ENCODE peak calls at places on chromosomes 2 and 18, in nine cellular contexts. H is RKO; U is NCI-H1092 treated with DMSO at 0.1 percent for 48 hours; Z is AG04450; V is DMS153; P is Right ventricle myocardium inferior; C is GM12865; G is ELF-1; K is stimulated activated CD4-positive, alpha-beta T cell treated with anti-CD3 and anti-CD28 coated beads, Interleukin-1b, Interleukin-23, amount 100 ng/mL, for 24 hours. T is an unnamed sample.

GRCh38 chr2:154132827-154133226 is 261.1 kb downstream of the GALNT13 start:
- DNase-seq in K (no peak), Z (no peak), G (no peak), C (no peak), H (no peak), U (no peak), V (no peak), P (no peak), T (no peak)

GRCh38 chr2:161165811-161166210 is 5.6 kb downstream of the TANK start:
- DNase-seq in C (peak; percentile 74), U (no peak), G (no peak), H (no peak), Z (no peak), V (no peak), K (no peak), P (no peak), T (no peak)

GRCh38 chr2:218465987-218466633 is 47.2 kb downstream of the VIL1 start:
- DNase-seq in U (no peak), G (no peak), C (peak; percentile 9), V (no peak), K (no peak), P (no peak), Z (no peak), H (peak; percentile 21), T (no peak)

GRCh38 chr2:231201475-231201814 is 3.0 kb downstream of the ARMC9 start:
- DNase-seq in G (peak; percentile 47), C (no peak), U (no peak), Z (no peak), K (no peak), H (no peak), P (no peak), V (no peak), T (no peak)

GRCh38 chr2:174846941-174847938 is 83.0 kb upstream of the CHRNA1 start:
- DNase-seq in G (peak; percentile 33), K (no peak), V (no peak), P (no peak), C (no peak), H (peak; percentile 49), U (no peak), Z (peak; percentile 78), T (no peak)

GRCh38 chr2:26767894-26768487 is 3.9 kb downstream of the SLC35F6 start:
- DNase-seq in U (peak; percentile 34), P (no peak), V (no peak), G (no peak), H (no peak), K (no peak), C (no peak), Z (no peak), T (no peak)

GRCh38 chr2:121076885-121077549 is 208.0 kb downstream of the TFCP2L1 start:
- DNase-seq in K (peak; percentile 54), H (peak; percentile 66), U (no peak), Z (no peak), V (no peak), G (peak; percentile 94), C (peak; percentile 62), P (peak; percentile 90), T (no peak)

GRCh38 chr2:158845869-158846268 is 50.8 kb downstream of the DAPL1 start:
- DNase-seq in C (no peak), H (no peak), G (peak; percentile 45), U (peak; percentile 60), V (peak; percentile 80), Z (no peak), K (no peak), P (no peak), T (no peak)

GRCh38 chr2:100818003-100818605 is 1.8 kb upstream of the NPAS2 start:
- DNase-seq in Z (no peak), K (no peak), V (no peak), U (no peak), C (no peak), P (no peak), G (no peak), H (no peak), T (no peak)

GRCh38 chr2:5459041-5459440 is 233.1 kb upstream of the SOX11 start:
- DNase-seq in H (no peak), U (no peak), V (no peak), C (no peak), K (no peak), Z (no peak), P (no peak), G (no peak), T (no peak)

GRCh38 chr18:57953883-57954282 is 90.1 kb upstream of the NEDD4L start:
- DNase-seq in H (no peak), V (no peak), P (no peak), C (no peak), G (no peak), U (no peak), K (no peak), Z (no peak), T (no peak)

GRCh38 chr2:189050110-189050712 is 76.0 kb downstream of the COL3A1 start:
- DNase-seq in C (no peak), V (no peak), K (no peak), G (no peak), P (no peak), Z (no peak), U (no peak), H (no peak), T (no peak)

GRCh38 chr2:15732341-15733077 is 140.8 kb downstream of the DDX1 start:
- DNase-seq in C (peak; percentile 76), H (no peak), P (no peak), Z (no peak), V (no peak), G (no peak), K (no peak), U (no peak), T (no peak)

GRCh38 chr2:227759411-227760113 is 13.9 kb downstream of the SCYGR8 start:
- DNase-seq in Z (no peak), H (no peak), G (peak; percentile 86), C (no peak), K (no peak), P (no peak), V (no peak), U (no peak), T (no peak)

GRCh38 chr2:10281891-10282290 is 20.8 kb upstream of the HPCAL1 start:
- DNase-seq in U (no peak), K (no peak), V (no peak), H (no peak), C (no peak), P (no peak), Z (no peak), G (no peak), T (peak; percentile 29)

GRCh38 chr18:24632158-24632988 is 171.9 kb downstream of the HRH4 start:
- DNase-seq in Z (no peak), U (peak; percentile 92), C (no peak), K (no peak), H (no peak), G (no peak), P (no peak), V (peak; percentile 56), T (no peak)

GRCh38 chr2:191835539-191836350 is 11.1 kb downstream of the CAVIN2 start:
- DNase-seq in K (no peak), P (peak; percentile 59), G (peak; percentile 29), V (no peak), H (peak; percentile 58), Z (no peak), C (no peak), U (no peak), T (no peak)

GRCh38 chr2:160411167-160411566 is 82.4 kb downstream of the RBMS1 start:
- DNase-seq in G (no peak), Z (no peak), C (peak; percentile 15), K (no peak), H (no peak), U (no peak), V (no peak), P (no peak), T (no peak)